ENCODE peak calls at places on chromosome 7, in seven cellular contexts. K is kidney, Z is IMR-90, C is pancreas, P is lower lobe of right lung, Q is upper lobe of right lung, W is left ventricle myocardium inferior. L is an unnamed sample. For H3K4me1, the result is how much of the 10 kb centered on the place peaks cover.

GRCh38 chr7:81725496-81726117 is 44.2 kb downstream of the HGF start:
- DNase-seq in K (no peak), Z (peak), C (no peak), P (no peak), Q (no peak), W (no peak), L (no peak)

GRCh38 chr7:18873674-18874341 is 243.6 kb downstream of the TWIST1 start:
- DNase-seq in K (no peak), Z (peak), C (no peak), P (no peak), Q (no peak), W (no peak), L (no peak)

GRCh38 chr7:13920053-13920697 is 69.3 kb downstream of the ETV1 start:
- DNase-seq in K (no peak), Z (peak), C (no peak), P (no peak), Q (no peak), W (no peak), L (peak)

GRCh38 chr7:21041666-21042065 is 255.0 kb upstream of the SP8 start:
- DNase-seq in K (no peak), Z (no peak), C (no peak), P (no peak), Q (no peak), W (no peak), L (no peak)

GRCh38 chr7:2151235-2151634 is 81.5 kb downstream of the MAD1L1 start:
- DNase-seq in K (peak), Z (no peak), C (no peak), P (no peak), Q (no peak), W (peak), L (no peak)

GRCh38 chr7:134741901-134742635 is 37.4 kb upstream of the CALD1 start:
- DNase-seq in K (no peak), Z (peak), C (no peak), P (no peak), Q (no peak), W (no peak), L (peak)

GRCh38 chr7:44534501-44534900 is 6.6 kb downstream of the NPC1L1 start:
- DNase-seq in K (no peak), Z (no peak), C (no peak), P (no peak), Q (no peak), W (no peak), L (no peak)

GRCh38 chr7:46291064-46291463 is 370.0 kb upstream of the IGFBP3 start:
- DNase-seq in K (peak), Z (peak), C (no peak), P (no peak), Q (no peak), W (no peak), L (peak)

GRCh38 chr7:47574473-47575328 is 7.2 kb downstream of the TNS3 start:
- DNase-seq in K (no peak), Z (peak), C (no peak), P (no peak), Q (no peak), W (no peak), L (no peak)

GRCh38 chr7:149285581-149285975 is 23.6 kb downstream of the ZNF783 start:
- DNase-seq in K (peak), Z (peak), C (peak), P (no peak), Q (no peak), W (peak), L (no peak)

GRCh38 chr7:19698331-19698730 is 10.5 kb downstream of the POLR1F start:
- DNase-seq in K (no peak), Z (peak), C (no peak), P (no peak), Q (no peak), W (no peak), L (no peak)

GRCh38 chr7:132083126-132084123 is 492.8 kb downstream of the PLXNA4 start:
- DNase-seq in K (no peak), Z (no peak), C (no peak), P (no peak), Q (no peak), W (no peak), L (no peak)

GRCh38 chr7:151292850-151293249 is 44.4 kb upstream of the SMARCD3 start:
- DNase-seq in K (no peak), Z (no peak), C (no peak), P (no peak), Q (no peak), W (no peak), L (no peak)

GRCh38 chr7:151286148-151286547 is 37.7 kb upstream of the SMARCD3 start:
- DNase-seq in K (no peak), Z (peak), C (no peak), P (no peak), Q (no peak), W (no peak), L (no peak)

GRCh38 chr7:151291206-151291605 is 42.7 kb upstream of the SMARCD3 start:
- DNase-seq in K (no peak), Z (no peak), C (no peak), P (no peak), Q (no peak), W (no peak), L (no peak)

GRCh38 chr7:151289891-151290290 is 41.4 kb upstream of the SMARCD3 start:
- DNase-seq in K (no peak), Z (no peak), C (no peak), P (no peak), Q (no peak), W (no peak), L (no peak)

DNA sequence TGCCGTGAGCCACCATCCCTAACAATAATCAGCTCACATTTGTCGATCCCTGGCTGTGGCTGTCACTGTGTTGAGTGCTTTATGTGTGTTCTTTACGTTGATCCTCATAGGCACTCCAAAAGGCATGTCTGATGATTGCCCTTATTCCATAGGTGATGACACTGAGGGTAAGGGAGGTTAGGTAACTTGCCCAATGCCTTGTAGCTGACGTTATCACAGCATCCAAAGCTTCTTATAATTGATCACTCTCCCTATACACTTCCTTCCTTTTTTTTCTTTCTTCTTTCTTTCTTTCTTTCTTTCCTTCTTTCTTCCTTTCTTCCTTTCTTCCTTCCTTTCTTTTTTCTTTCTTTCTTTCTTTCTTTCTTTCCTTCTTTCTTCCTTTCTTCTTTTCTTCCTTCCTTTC is 41.9 kb upstream of the SMARCD3 start:
- DNase-seq in K (no peak), Z (no peak), C (no peak), P (no peak), Q (no peak), W (no peak), L (no peak)
- H3K4me3 ChIP-seq in K (no peak), Z (no peak), C (no peak), P (no peak), Q (no peak), W (no peak), L (no peak)

GRCh38 chr7:97442-97841 is 94.9 kb upstream of the FAM20C start:
- DNase-seq in K (no peak), Z (no peak), C (no peak), P (no peak), Q (no peak), W (no peak), L (no peak)
- H3K4me1 ChIP-seq in K (under half), Z (under half), C (under half), P (under half), Q (under half), W (under half), L (under half)

GRCh38 chr7:144836545-144836842 is 641 bp upstream of the TPK1 start:
- DNase-seq in K (no peak), Z (no peak), C (peak), P (no peak), Q (no peak), W (no peak), L (no peak)
- H3K4me3 ChIP-seq in K (peak), Z (no peak), C (peak), P (peak), Q (peak), W (peak), L (peak)

DNA sequence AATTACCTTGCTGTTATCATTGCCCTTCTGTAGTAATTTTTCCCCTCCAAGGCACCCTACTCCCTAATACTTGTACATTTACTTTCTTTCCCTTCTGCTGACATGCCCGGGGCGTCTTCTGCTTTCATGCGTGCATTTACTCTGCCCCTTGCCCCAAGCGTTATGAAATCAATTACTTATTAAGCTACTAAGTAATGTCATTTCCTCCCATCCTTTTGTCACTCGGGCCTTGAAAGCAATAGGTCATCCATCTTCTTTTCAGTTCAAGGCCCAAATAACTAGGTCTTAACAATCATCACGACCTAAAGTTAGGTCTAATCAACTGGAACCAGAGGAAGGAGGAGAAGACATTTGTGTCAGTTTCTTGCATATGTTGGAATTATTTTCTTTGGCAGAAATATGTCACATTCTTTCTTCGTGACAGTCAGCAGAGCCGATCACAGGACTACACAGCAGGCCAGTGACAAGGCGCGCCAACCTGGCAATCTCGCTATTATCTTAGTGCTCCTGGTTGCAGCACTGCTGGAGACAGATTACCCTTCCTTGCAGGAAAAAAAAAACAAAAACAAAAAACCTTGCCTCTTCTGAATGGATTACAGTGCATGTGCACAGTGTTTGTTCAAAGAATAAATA is 179.2 kb downstream of the RELN start:
- DNase-seq in K (no peak), Z (no peak), C (no peak), P (no peak), Q (no peak), W (no peak), L (no peak)
- H3K4me1 ChIP-seq in K (under half), Z (under half), C (under half), P (under half), Q (under half), W (under half), L (under half)

GRCh38 chr7:108454674-108455523 is 1.3 kb downstream of the NRCAM start:
- DNase-seq in K (peak), Z (no peak), C (peak), P (peak), Q (peak), W (no peak), L (no peak)
- H3K4me3 ChIP-seq in K (peak), Z (peak), C (peak), P (peak), Q (peak), W (peak), L (peak)

GRCh38 chr7:129610709-129611245 is 743 bp upstream of the NRF1 start:
- DNase-seq in K (no peak), Z (no peak), C (no peak), P (no peak), Q (no peak), W (no peak), L (no peak)

GRCh38 chr7:129611246-129612111 is at the start of gene NRF1:
- DNase-seq in K (peak), Z (peak), C (peak), P (peak), Q (peak), W (peak), L (peak)

GRCh38 chr7:129615018-129615417 is 3.5 kb downstream of the NRF1 start:
- DNase-seq in K (no peak), Z (peak), C (no peak), P (no peak), Q (no peak), W (no peak), L (no peak)

GRCh38 chr7:129612112-129613015 is 844 bp downstream of the NRF1 start:
- DNase-seq in K (peak), Z (peak), C (peak), P (peak), Q (peak), W (peak), L (no peak)

GRCh38 chr7:129613016-129613337 is 1.5 kb downstream of the NRF1 start:
- DNase-seq in K (no peak), Z (no peak), C (no peak), P (no peak), Q (no peak), W (no peak), L (no peak)
- H3K4me1 ChIP-seq in K (under half), Z (under half), C (under half), P (half or more), Q (under half), W (half or more), L (under half)

GRCh38 chr7:102412548-102412947 is 16.4 kb downstream of the PRKRIP1 start:
- DNase-seq in K (no peak), Z (peak), C (no peak), P (no peak), Q (no peak), W (peak), L (no peak)

GRCh38 chr7:102407910-102408309 is 11.7 kb downstream of the PRKRIP1 start:
- DNase-seq in K (no peak), Z (no peak), C (no peak), P (no peak), Q (no peak), W (no peak), L (no peak)

GRCh38 chr7:102410918-102411317 is 14.8 kb downstream of the PRKRIP1 start:
- DNase-seq in K (no peak), Z (no peak), C (no peak), P (no peak), Q (no peak), W (no peak), L (no peak)

GRCh38 chr7:102410123-102410522 is 14.0 kb downstream of the PRKRIP1 start:
- DNase-seq in K (no peak), Z (no peak), C (no peak), P (no peak), Q (no peak), W (no peak), L (no peak)

GRCh38 chr7:102409340-102409739 is 13.2 kb downstream of the PRKRIP1 start:
- DNase-seq in K (no peak), Z (no peak), C (no peak), P (no peak), Q (no peak), W (no peak), L (no peak)
- H3K4me3 ChIP-seq in K (no peak), Z (no peak), C (no peak), P (no peak), Q (no peak), W (no peak), L (no peak)

L was measured in RWPE2.